ENCODE peak calls at places on chromosomes 6 and 20, in six cellular contexts. P, R, Z, E, A and L are unnamed samples.

GRCh38 chr20:62984666-62985065 is 22.1 kb downstream of the BHLHE23 start:
- DNase-seq in P (no peak), R (no peak), Z (no peak), E (no peak), A (no peak), L (no peak)

GRCh38 chr20:47887064-47887463 is 101.8 kb upstream of the SULF2 start:
- DNase-seq in P (no peak), R (no peak), Z (no peak), E (no peak), A (no peak), L (no peak)

GRCh38 chr20:45892049-45892816 is 1.1 kb downstream of the CTSA start:
- DNase-seq in P (no peak), R (peak), Z (peak), E (no peak), A (no peak), L (no peak)

GRCh38 chr20:17646209-17646717 is 35.8 kb downstream of the RRBP1 start:
- DNase-seq in P (no peak), R (no peak), Z (peak), E (no peak), A (no peak), L (no peak)

GRCh38 chr6:149560736-149561135 is 5.4 kb upstream of the GINM1 start:
- DNase-seq in P (peak), R (peak), Z (no peak), E (no peak), A (no peak), L (peak)

GRCh38 chr6:150691463-150691862 is 91.8 kb downstream of the PLEKHG1 start:
- DNase-seq in P (no peak), R (no peak), Z (no peak), E (no peak), A (no peak), L (no peak)

GRCh38 chr6:27593200-27593818 is 120.4 kb upstream of the ZNF184 start:
- DNase-seq in P (no peak), R (peak), Z (no peak), E (peak), A (no peak), L (no peak)

GRCh38 chr20:49349678-49350077 is 71.8 kb upstream of the ZNFX1 start:
- DNase-seq in P (no peak), R (no peak), Z (no peak), E (no peak), A (no peak), L (no peak)

GRCh38 chr20:54648421-54649142 is 173.2 kb downstream of the DOK5 start:
- DNase-seq in P (no peak), R (no peak), Z (no peak), E (no peak), A (no peak), L (no peak)

GRCh38 chr6:44223471-44224153 is at the start of gene SLC29A1:
- DNase-seq in P (peak), R (peak), Z (peak), E (peak), A (no peak), L (no peak)

GRCh38 chr20:33124261-33124660 is 43.7 kb upstream of the BPIFA2 start:
- DNase-seq in P (no peak), R (no peak), Z (no peak), E (no peak), A (no peak), L (no peak)
- TF ChIP-seq ATF3 in P (no peak), R (no peak), Z (no peak), E (no peak), A (no peak), L (no peak)

DNA sequence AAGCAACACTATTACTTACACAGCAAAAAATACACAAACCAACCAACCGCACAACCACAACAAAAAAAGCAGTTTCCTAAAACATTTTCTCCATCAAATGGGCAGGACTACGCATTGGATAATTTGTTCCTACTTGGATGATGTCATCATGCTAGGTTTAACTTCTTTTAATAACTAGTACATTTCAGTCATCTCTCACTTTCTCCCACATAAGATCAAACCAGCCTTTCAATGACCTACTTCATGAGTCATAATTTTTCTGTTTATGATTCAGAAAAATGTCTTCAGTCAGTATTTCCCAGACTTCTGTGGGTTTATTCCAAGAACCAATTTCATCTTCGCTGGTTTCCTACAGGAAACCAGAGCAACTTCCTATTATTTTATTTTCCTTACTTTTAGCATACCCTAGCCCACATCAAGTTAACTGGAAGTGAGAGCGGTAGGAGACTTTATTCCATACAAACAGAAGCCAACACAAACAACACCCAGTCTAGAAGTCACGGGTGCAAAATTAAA is 134.2 kb downstream of the GMDS start:
- DNase-seq in P (no peak), R (no peak), Z (no peak), E (no peak), A (peak), L (peak)
- TF ChIP-seq ATF3 in P (no peak), R (peak), Z (no peak), E (no peak), A (no peak), L (no peak)

GRCh38 chr20:10709916-10710315 is 36.1 kb upstream of the JAG1 start:
- DNase-seq in P (no peak), R (no peak), Z (no peak), E (no peak), A (no peak), L (no peak)
- TF ChIP-seq ATF3 in P (no peak), R (no peak), Z (no peak), E (no peak), A (no peak), L (no peak)

GRCh38 chr20:13468166-13468565 is 170.6 kb downstream of the TASP1 start:
- DNase-seq in P (no peak), R (no peak), Z (no peak), E (no peak), A (no peak), L (no peak)
- TF ChIP-seq ATF3 in P (no peak), R (no peak), Z (no peak), E (no peak), A (no peak), L (no peak)

GRCh38 chr20:34703573-34704176 is 469 bp upstream of the TP53INP2 start:
- DNase-seq in P (peak), R (no peak), Z (peak), E (no peak), A (no peak), L (no peak)
- TF ChIP-seq ATF3 in P (no peak), R (no peak), Z (no peak), E (no peak), A (no peak), L (no peak)

DNA sequence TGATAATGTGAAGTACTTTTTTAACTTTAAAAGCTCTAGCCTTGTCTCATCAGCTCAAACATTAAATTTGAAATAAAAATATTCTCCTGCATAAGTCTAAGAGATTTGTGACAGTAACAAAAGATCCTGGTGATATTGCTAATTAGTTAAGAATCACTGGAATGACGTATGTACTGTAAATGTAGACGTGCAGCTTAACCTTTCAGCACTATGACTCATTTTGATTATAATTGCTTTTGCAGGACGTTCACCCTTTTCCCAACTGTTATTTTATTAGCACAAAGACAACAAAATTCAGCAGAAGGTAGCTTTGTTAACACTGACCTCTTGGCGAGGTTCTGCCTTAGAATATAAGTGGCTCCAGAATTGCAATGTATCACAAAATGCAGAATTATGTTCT is 68.6 kb downstream of the TENT5A start:
- DNase-seq in P (no peak), R (no peak), Z (no peak), E (no peak), A (no peak), L (no peak)
- TF ChIP-seq ATF3 in P (no peak), R (no peak), Z (no peak), E (no peak), A (no peak), L (no peak)

GRCh38 chr6:2378891-2379652 is 133.7 kb upstream of the GMDS start:
- DNase-seq in P (no peak), R (no peak), Z (no peak), E (no peak), A (no peak), L (peak)

GRCh38 chr6:2381872-2382661 is 136.7 kb upstream of the GMDS start:
- DNase-seq in P (no peak), R (no peak), Z (no peak), E (no peak), A (no peak), L (no peak)

GRCh38 chr6:2378046-2378657 is 132.7 kb upstream of the GMDS start:
- DNase-seq in P (no peak), R (no peak), Z (no peak), E (no peak), A (no peak), L (no peak)

GRCh38 chr6:2375443-2375842 is 130.0 kb upstream of the GMDS start:
- DNase-seq in P (no peak), R (no peak), Z (no peak), E (no peak), A (no peak), L (no peak)

GRCh38 chr6:2376429-2377355 is 131.3 kb upstream of the GMDS start:
- DNase-seq in P (no peak), R (no peak), Z (no peak), E (no peak), A (no peak), L (peak)
- TF ChIP-seq ATF3 in P (no peak), R (no peak), Z (no peak), E (no peak), A (no peak), L (no peak)

GRCh38 chr6:152380993-152381898 is 255.9 kb downstream of the SYNE1 start:
- DNase-seq in P (no peak), R (no peak), Z (peak), E (no peak), A (no peak), L (peak)

GRCh38 chr6:152372945-152373344 is 264.2 kb downstream of the SYNE1 start:
- DNase-seq in P (no peak), R (no peak), Z (no peak), E (no peak), A (no peak), L (no peak)

GRCh38 chr6:152380351-152380767 is 256.8 kb downstream of the SYNE1 start:
- DNase-seq in P (no peak), R (no peak), Z (peak), E (no peak), A (no peak), L (no peak)

GRCh38 chr6:152375200-152375599 is 262.0 kb downstream of the SYNE1 start:
- DNase-seq in P (no peak), R (no peak), Z (no peak), E (no peak), A (no peak), L (no peak)

GRCh38 chr6:152378154-152378553 is 259.0 kb downstream of the SYNE1 start:
- DNase-seq in P (no peak), R (no peak), Z (peak), E (no peak), A (no peak), L (no peak)
- TF ChIP-seq ATF3 in P (no peak), R (no peak), Z (no peak), E (no peak), A (no peak), L (no peak)